ENCODE peak calls at places on chromosomes 7 and 10, in eight cellular contexts. F is foreskin fibroblast, H is adrenal gland, P is astrocyte, L is sigmoid colon, M is heart right ventricle, S is psoas muscle, O is ovary. E is an unnamed sample.

GRCh38 chr10:58743466-58744115 is 230.9 kb downstream of the BICC1 start:
- DNase-seq in F (no peak), H (no peak), P (peak), L (no peak), M (no peak), S (no peak), O (no peak), E (peak)

GRCh38 chr7:18541189-18541870 is 45.8 kb downstream of the HDAC9 start:
- DNase-seq in F (peak), H (peak), P (peak), L (peak), M (peak), S (peak), O (no peak), E (peak)

GRCh38 chr7:33447980-33448379 is 318.6 kb downstream of the BBS9 start:
- DNase-seq in F (no peak), H (peak), P (peak), L (no peak), M (peak), S (no peak), O (peak), E (no peak)

GRCh38 chr7:43038229-43038628 is 74.2 kb upstream of the HECW1 start:
- DNase-seq in F (peak), H (no peak), P (peak), L (no peak), M (no peak), S (no peak), O (no peak), E (peak)

GRCh38 chr7:121831320-121831719 is 41.6 kb upstream of the PTPRZ1 start:
- DNase-seq in F (no peak), H (no peak), P (peak), L (no peak), M (no peak), S (no peak), O (no peak), E (no peak)

GRCh38 chr7:519974-520458 is 370 bp upstream of the PDGFA start:
- DNase-seq in F (peak), H (peak), P (peak), L (peak), M (peak), S (peak), O (no peak), E (peak)

GRCh38 chr10:88023676-88024075 is 160.3 kb downstream of the PTEN start:
- DNase-seq in F (no peak), H (no peak), P (no peak), L (no peak), M (no peak), S (no peak), O (no peak), E (no peak)

GRCh38 chr10:97792058-97792721 is 20.4 kb upstream of the SFRP5 start:
- DNase-seq in F (peak), H (peak), P (no peak), L (peak), M (peak), S (peak), O (no peak), E (peak)

GRCh38 chr10:42836096-42836495 is 53.5 kb downstream of the BMS1 start:
- DNase-seq in F (no peak), H (no peak), P (no peak), L (no peak), M (no peak), S (no peak), O (no peak), E (no peak)

GRCh38 chr7:132656846-132657776 is 80.8 kb upstream of the PLXNA4 start:
- DNase-seq in F (no peak), H (no peak), P (no peak), L (no peak), M (no peak), S (no peak), O (no peak), E (peak)

GRCh38 chr10:132296671-132297443 is 10.9 kb downstream of the STK32C start:
- DNase-seq in F (no peak), H (peak), P (no peak), L (peak), M (no peak), S (no peak), O (no peak), E (no peak)

GRCh38 chr7:151409555-151410404 is at the start of gene WDR86:
- DNase-seq in F (no peak), H (no peak), P (no peak), L (peak), M (no peak), S (no peak), O (no peak), E (no peak)

GRCh38 chr10:19937989-19938388 is 121.8 kb downstream of the PLXDC2 start:
- DNase-seq in F (no peak), H (no peak), P (no peak), L (no peak), M (no peak), S (no peak), O (no peak), E (no peak)

GRCh38 chr7:122310119-122311021 is 5.8 kb upstream of the FEZF1 start:
- DNase-seq in F (no peak), H (peak), P (no peak), L (no peak), M (no peak), S (no peak), O (no peak), E (no peak)

GRCh38 chr7:131501422-131501821 is 55.0 kb downstream of the PODXL start:
- DNase-seq in F (peak), H (no peak), P (peak), L (no peak), M (no peak), S (no peak), O (no peak), E (peak)

GRCh38 chr10:105585215-105585614 is 944.1 kb downstream of the SORCS3 start:
- DNase-seq in F (no peak), H (no peak), P (no peak), L (no peak), M (no peak), S (no peak), O (no peak), E (no peak)

GRCh38 chr10:128063736-128064614 is 62.2 kb downstream of the MKI67 start:
- DNase-seq in F (no peak), H (no peak), P (no peak), L (peak), M (no peak), S (no peak), O (no peak), E (no peak)

GRCh38 chr7:98297619-98298286 is 16.3 kb downstream of the BRI3 start:
- DNase-seq in F (no peak), H (no peak), P (no peak), L (no peak), M (no peak), S (no peak), O (no peak), E (no peak)
- TF ChIP-seq CTCF in F (no peak), H (no peak), P (no peak), L (no peak), M (no peak), S (no peak), O (no peak), E (no peak)

GRCh38 chr7:115145512-115145911 is 223.6 kb downstream of the MDFIC start:
- DNase-seq in F (peak), H (no peak), P (peak), L (no peak), M (no peak), S (no peak), O (no peak), E (peak)
- TF ChIP-seq CTCF in F (no peak), H (no peak), P (no peak), L (no peak), M (no peak), S (no peak), O (no peak), E (no peak)

DNA sequence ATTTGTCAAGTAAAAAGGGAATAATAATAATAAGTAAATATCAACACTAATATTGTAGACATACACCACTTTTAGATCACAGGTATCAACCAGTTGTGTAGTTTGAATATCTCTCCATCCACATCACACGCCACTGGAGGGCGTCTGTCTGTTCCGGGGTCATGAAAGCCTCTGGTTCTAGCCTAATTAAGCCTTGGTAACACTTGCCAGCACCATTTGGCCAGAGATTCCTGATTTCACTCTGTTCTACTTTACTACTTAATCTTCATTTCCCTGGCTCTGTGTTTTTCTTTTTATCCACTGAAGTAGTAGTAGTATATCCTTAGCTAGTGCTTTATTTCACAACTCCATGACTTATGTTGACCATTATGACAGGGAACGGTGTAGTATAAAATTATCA is 285.6 kb upstream of the POM121L12 start:
- DNase-seq in F (no peak), H (no peak), P (no peak), L (no peak), M (no peak), S (no peak), O (no peak), E (no peak)
- TF ChIP-seq CTCF in F (no peak), H (no peak), P (no peak), L (no peak), M (no peak), S (no peak), O (no peak), E (no peak)

GRCh38 chr7:6163402-6163801 is 109.0 kb downstream of the CYTH3 start:
- DNase-seq in F (no peak), H (no peak), P (no peak), L (peak), M (no peak), S (no peak), O (no peak), E (no peak)

GRCh38 chr7:6165075-6165474 is 107.3 kb downstream of the CYTH3 start:
- DNase-seq in F (no peak), H (no peak), P (no peak), L (no peak), M (no peak), S (no peak), O (no peak), E (no peak)

GRCh38 chr7:6165521-6166325 is 106.7 kb downstream of the CYTH3 start:
- DNase-seq in F (no peak), H (no peak), P (no peak), L (peak), M (no peak), S (no peak), O (no peak), E (no peak)

GRCh38 chr7:6164010-6164409 is 108.4 kb downstream of the CYTH3 start:
- DNase-seq in F (no peak), H (no peak), P (no peak), L (peak), M (no peak), S (no peak), O (no peak), E (no peak)

DNA sequence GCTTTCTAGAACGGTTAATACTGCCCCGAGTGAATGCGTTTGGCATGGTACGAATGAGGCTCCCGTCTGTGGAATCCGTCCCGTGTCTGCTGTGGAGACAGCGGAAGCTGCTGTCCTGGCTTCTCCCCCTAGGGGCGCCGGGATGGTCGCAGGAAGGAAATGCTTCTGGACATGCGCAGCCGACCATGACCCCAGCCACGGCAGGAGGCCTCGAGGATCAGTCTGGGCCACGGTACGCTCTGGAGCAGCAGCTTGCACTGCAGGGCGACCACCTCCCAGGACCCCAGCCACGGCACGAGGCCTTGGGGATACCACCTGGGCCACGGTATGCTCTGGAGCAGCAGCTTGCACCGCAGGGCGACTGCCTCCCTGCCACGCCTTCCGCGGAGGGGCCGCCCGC is 107.9 kb downstream of the CYTH3 start:
- DNase-seq in F (no peak), H (peak), P (no peak), L (peak), M (peak), S (no peak), O (no peak), E (no peak)
- TF ChIP-seq CTCF in F (no peak), H (no peak), P (no peak), L (no peak), M (no peak), S (no peak), O (no peak), E (peak)

GRCh38 chr7:111705807-111706206 is 143.5 kb upstream of the IMMP2L start:
- DNase-seq in F (no peak), H (no peak), P (no peak), L (no peak), M (no peak), S (no peak), O (no peak), E (no peak)

GRCh38 chr7:111708072-111708471 is 145.8 kb upstream of the IMMP2L start:
- DNase-seq in F (peak), H (no peak), P (no peak), L (no peak), M (no peak), S (no peak), O (no peak), E (peak)

GRCh38 chr7:111711426-111712065 is 149.3 kb upstream of the IMMP2L start:
- DNase-seq in F (no peak), H (no peak), P (no peak), L (no peak), M (no peak), S (no peak), O (no peak), E (no peak)

GRCh38 chr7:111710839-111711380 is 148.6 kb upstream of the IMMP2L start:
- DNase-seq in F (no peak), H (no peak), P (no peak), L (no peak), M (no peak), S (no peak), O (no peak), E (no peak)
- TF ChIP-seq CTCF in F (no peak), H (no peak), P (no peak), L (no peak), M (no peak), S (no peak), O (no peak), E (peak)

GRCh38 chr10:11532329-11532728 is 79.1 kb downstream of the USP6NL start:
- DNase-seq in F (no peak), H (no peak), P (peak), L (no peak), M (no peak), S (no peak), O (no peak), E (no peak)

GRCh38 chr10:11533328-11533781 is 78.1 kb downstream of the USP6NL start:
- DNase-seq in F (peak), H (no peak), P (no peak), L (no peak), M (no peak), S (no peak), O (no peak), E (no peak)

GRCh38 chr10:11538834-11539190 is 72.6 kb downstream of the USP6NL start:
- DNase-seq in F (no peak), H (no peak), P (no peak), L (no peak), M (no peak), S (no peak), O (no peak), E (no peak)

GRCh38 chr10:11536256-11536655 is 75.2 kb downstream of the USP6NL start:
- DNase-seq in F (no peak), H (no peak), P (no peak), L (no peak), M (no peak), S (no peak), O (no peak), E (no peak)

GRCh38 chr10:11535376-11535959 is 76.0 kb downstream of the USP6NL start:
- DNase-seq in F (no peak), H (no peak), P (no peak), L (no peak), M (no peak), S (no peak), O (no peak), E (no peak)
- TF ChIP-seq CTCF in F (no peak), H (no peak), P (no peak), L (no peak), M (no peak), S (no peak), O (no peak), E (no peak)

E was measured in HFFc6.